ENCODE peak calls at places on chromosomes 7 and 10, in nine cellular contexts. W is breast epithelium, M is cardiac muscle cell, I is bronchial epithelial cell, U is cardiac fibroblast, R is A549, L is upper lobe of right lung, K is AG09309, P is mucosa of descending colon. C is an unnamed sample.

GRCh38 chr7:25846722-25847121 is 305.3 kb upstream of the NFE2L3 start:
- DNase-seq in W (no peak), M (peak), I (no peak), U (peak), R (no peak), L (no peak), K (no peak), P (peak), C (no peak)

GRCh38 chr10:70809726-70810125 is 6.0 kb upstream of the SGPL1 start:
- DNase-seq in W (no peak), M (no peak), I (no peak), U (no peak), R (no peak), L (no peak), K (no peak), P (no peak), C (no peak)

GRCh38 chr7:104040666-104041065 is 51.2 kb upstream of the RELN start:
- DNase-seq in W (no peak), M (no peak), I (no peak), U (no peak), R (no peak), L (no peak), K (no peak), P (no peak), C (no peak)

GRCh38 chr7:4168556-4168955 is 513.5 kb upstream of the FOXK1 start:
- DNase-seq in W (no peak), M (no peak), I (no peak), U (no peak), R (no peak), L (no peak), K (no peak), P (no peak), C (no peak)

GRCh38 chr10:23051855-23052309 is 43.5 kb upstream of the MSRB2 start:
- DNase-seq in W (no peak), M (no peak), I (peak), U (no peak), R (no peak), L (no peak), K (no peak), P (no peak), C (no peak)

GRCh38 chr10:120492366-120492765 is 35.3 kb downstream of the PLPP4 start:
- DNase-seq in W (no peak), M (no peak), I (no peak), U (no peak), R (no peak), L (no peak), K (no peak), P (no peak), C (no peak)

GRCh38 chr10:104043185-104043830 is 42.4 kb downstream of the COL17A1 start:
- DNase-seq in W (no peak), M (no peak), I (no peak), U (no peak), R (no peak), L (no peak), K (no peak), P (no peak), C (no peak)

GRCh38 chr7:122520961-122521555 is 177.9 kb downstream of the RNF133 start:
- DNase-seq in W (no peak), M (no peak), I (no peak), U (no peak), R (no peak), L (no peak), K (no peak), P (no peak), C (no peak)

GRCh38 chr7:94632338-94633024 is 23.5 kb downstream of the SGCE start:
- DNase-seq in W (no peak), M (peak), I (peak), U (peak), R (no peak), L (no peak), K (peak), P (no peak), C (peak)

GRCh38 chr7:92313055-92313454 is 67.3 kb downstream of the ANKIB1 start:
- DNase-seq in W (no peak), M (no peak), I (no peak), U (no peak), R (no peak), L (no peak), K (no peak), P (no peak), C (no peak)

GRCh38 chr10:132065491-132066105 is at the start of gene JAKMIP3:
- DNase-seq in W (no peak), M (peak), I (peak), U (peak), R (peak), L (peak), K (peak), P (no peak), C (peak)

GRCh38 chr7:69790915-69791473 is 192.7 kb downstream of the AUTS2 start:
- DNase-seq in W (no peak), M (no peak), I (no peak), U (no peak), R (no peak), L (no peak), K (no peak), P (no peak), C (no peak)

GRCh38 chr7:2141656-2142055 is 91.1 kb downstream of the MAD1L1 start:
- DNase-seq in W (no peak), M (no peak), I (no peak), U (no peak), R (no peak), L (no peak), K (no peak), P (no peak), C (no peak)

GRCh38 chr7:17298102-17298839 is at the start of gene AHR:
- DNase-seq in W (peak), M (peak), I (peak), U (peak), R (peak), L (peak), K (peak), P (peak), C (peak)

GRCh38 chr10:44882146-44882720 is 28.9 kb upstream of the TMEM72 start:
- DNase-seq in W (no peak), M (no peak), I (no peak), U (no peak), R (no peak), L (no peak), K (no peak), P (no peak), C (no peak)

GRCh38 chr7:51198654-51199053 is 118.0 kb downstream of the COBL start:
- DNase-seq in W (no peak), M (no peak), I (no peak), U (no peak), R (no peak), L (no peak), K (no peak), P (no peak), C (no peak)

GRCh38 chr7:78279035-78279434 is 480.5 kb downstream of the PHTF2 start:
- DNase-seq in W (no peak), M (peak), I (peak), U (peak), R (no peak), L (no peak), K (no peak), P (no peak), C (peak)

GRCh38 chr10:104045151-104046089 is 40.3 kb downstream of the COL17A1 start:
- DNase-seq in W (no peak), M (peak), I (no peak), U (peak), R (peak), L (no peak), K (peak), P (no peak), C (no peak)

GRCh38 chr10:34187201-34187600 is 627.9 kb downstream of the PARD3 start:
- DNase-seq in W (no peak), M (peak), I (no peak), U (peak), R (no peak), L (no peak), K (no peak), P (no peak), C (peak)

GRCh38 chr10:97456034-97456685 is 10.2 kb downstream of the ZDHHC16 start:
- DNase-seq in W (no peak), M (no peak), I (no peak), U (no peak), R (no peak), L (no peak), K (no peak), P (no peak), C (no peak)

GRCh38 chr7:7895754-7896153 is 72.8 kb upstream of the GLCCI1 start:
- DNase-seq in W (no peak), M (no peak), I (no peak), U (no peak), R (no peak), L (no peak), K (no peak), P (no peak), C (no peak)

GRCh38 chr7:98771519-98772241 is 98.1 kb downstream of the TMEM130 start:
- DNase-seq in W (no peak), M (peak), I (peak), U (peak), R (no peak), L (no peak), K (peak), P (peak), C (peak)
- H3K4me3 ChIP-seq in W (no peak), M (no peak), I (no peak), U (no peak), R (no peak), L (no peak), K (no peak), P (no peak), C (no peak)

DNA sequence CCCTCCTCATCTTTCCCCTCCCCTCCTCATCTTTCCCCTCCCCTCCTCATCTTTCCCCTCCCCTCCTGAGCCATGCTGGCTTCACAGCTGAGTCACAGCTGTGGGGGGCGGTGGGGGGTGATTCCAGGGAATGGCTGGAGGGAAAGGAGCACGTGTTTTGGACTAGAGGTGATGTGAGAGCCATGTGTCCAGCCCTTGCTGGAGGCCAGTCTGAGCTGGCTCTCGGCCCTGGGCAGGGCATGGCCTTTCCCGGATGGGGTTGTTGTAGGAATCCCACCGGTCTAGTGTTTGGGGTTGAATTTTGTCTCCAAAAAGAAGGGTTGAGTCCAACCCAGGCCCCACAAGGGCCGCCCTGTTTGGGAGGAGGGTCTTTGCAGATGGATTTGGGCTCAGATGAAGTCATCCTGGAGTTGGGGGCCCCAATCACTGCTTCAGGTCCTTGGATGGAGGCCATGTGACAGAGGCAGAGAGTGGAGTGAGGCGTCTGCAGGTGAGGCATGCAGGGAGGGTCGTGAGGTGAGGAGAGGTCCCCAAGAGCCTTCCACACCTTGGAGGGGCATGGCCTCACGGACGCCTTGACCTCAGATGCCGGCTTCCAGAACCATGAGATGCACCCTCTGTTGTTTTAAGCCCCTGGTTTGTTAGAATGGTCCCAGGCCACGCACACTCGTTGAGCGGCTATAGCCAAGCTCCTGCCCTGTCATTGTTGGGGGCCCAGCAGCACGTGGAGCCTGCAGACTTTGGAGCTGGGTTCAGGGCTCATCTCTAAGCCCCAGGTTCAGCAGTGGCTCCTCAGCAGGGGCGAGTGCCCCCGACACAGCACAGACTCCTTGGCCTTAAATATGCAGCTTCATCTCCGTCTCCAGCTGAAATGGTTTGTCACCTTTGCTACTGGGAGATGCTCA is 101.6 kb downstream of the DNAJB6 start:
- DNase-seq in W (peak), M (no peak), I (no peak), U (no peak), R (no peak), L (peak), K (no peak), P (no peak), C (no peak)
- H3K4me3 ChIP-seq in W (no peak), M (no peak), I (no peak), U (no peak), R (no peak), L (no peak), K (no peak), P (no peak), C (no peak)

GRCh38 chr10:130171196-130171595 is 35.0 kb downstream of the GLRX3 start:
- DNase-seq in W (no peak), M (no peak), I (no peak), U (no peak), R (no peak), L (no peak), K (no peak), P (no peak), C (no peak)
- H3K4me3 ChIP-seq in W (no peak), M (no peak), I (no peak), U (no peak), R (no peak), L (no peak), K (no peak), P (no peak), C (no peak)

GRCh38 chr7:116215550-116215949 is 5.2 kb downstream of the TES start:
- DNase-seq in W (no peak), M (no peak), I (no peak), U (no peak), R (no peak), L (no peak), K (no peak), P (no peak), C (no peak)

GRCh38 chr7:116211913-116212596 is 1.7 kb downstream of the TES start:
- DNase-seq in W (no peak), M (peak), I (peak), U (no peak), R (no peak), L (no peak), K (no peak), P (no peak), C (no peak)

GRCh38 chr7:116214921-116215320 is 4.6 kb downstream of the TES start:
- DNase-seq in W (no peak), M (no peak), I (no peak), U (no peak), R (no peak), L (no peak), K (no peak), P (no peak), C (no peak)

GRCh38 chr7:116212859-116213258 is 2.5 kb downstream of the TES start:
- DNase-seq in W (no peak), M (peak), I (no peak), U (peak), R (no peak), L (no peak), K (no peak), P (no peak), C (no peak)

DNA sequence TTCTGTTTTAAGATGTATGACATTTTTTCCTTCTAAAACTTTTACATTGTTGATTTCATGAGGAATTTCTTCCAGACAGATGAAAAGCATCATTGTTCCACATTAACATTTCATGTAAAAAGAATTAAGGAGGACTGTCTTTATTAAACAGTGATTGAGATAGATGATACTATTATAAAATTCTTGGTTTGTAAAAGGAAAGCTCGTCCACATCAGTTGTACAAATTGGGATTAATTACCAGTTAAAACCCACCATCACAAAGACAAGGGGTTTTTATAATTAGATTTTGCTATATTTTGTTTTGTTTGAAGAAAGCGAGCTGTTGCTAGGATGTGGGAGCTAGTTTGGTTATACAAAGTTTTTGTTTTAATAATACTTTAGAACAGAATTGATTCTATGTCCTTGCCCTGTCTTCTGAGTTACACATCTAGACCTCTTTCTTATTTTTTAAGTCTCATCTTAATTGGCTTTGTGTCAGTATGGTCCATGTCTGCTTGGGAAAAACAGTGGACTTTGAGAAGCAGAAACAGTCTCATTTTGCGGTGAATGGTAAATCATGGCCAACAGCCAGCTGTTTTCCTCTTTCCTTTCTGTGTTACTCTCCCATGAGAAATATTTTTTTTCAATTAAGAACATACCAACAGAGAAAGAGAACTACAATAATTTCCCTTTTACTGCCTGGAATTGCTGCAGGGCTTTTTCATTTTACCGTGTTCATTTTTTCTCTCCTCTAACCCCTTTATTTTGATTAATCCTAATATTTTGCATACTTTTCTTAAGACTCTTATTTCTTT is 3.2 kb downstream of the TES start:
- DNase-seq in W (no peak), M (peak), I (no peak), U (peak), R (no peak), L (no peak), K (no peak), P (no peak), C (no peak)
- H3K4me3 ChIP-seq in W (peak), M (no peak), I (no peak), U (peak), R (no peak), L (peak), K (no peak), P (no peak), C (no peak)

GRCh38 chr10:117166420-117167345 is 28.6 kb upstream of the VAX1 start:
- DNase-seq in W (no peak), M (no peak), I (peak), U (no peak), R (no peak), L (no peak), K (no peak), P (no peak), C (no peak)

GRCh38 chr10:117163954-117164292 is 25.9 kb upstream of the VAX1 start:
- DNase-seq in W (no peak), M (no peak), I (no peak), U (no peak), R (no peak), L (no peak), K (no peak), P (no peak), C (no peak)

GRCh38 chr10:117167346-117168134 is 29.5 kb upstream of the VAX1 start:
- DNase-seq in W (no peak), M (no peak), I (no peak), U (no peak), R (no peak), L (no peak), K (no peak), P (no peak), C (no peak)

GRCh38 chr10:117164878-117165556 is 26.9 kb upstream of the VAX1 start:
- DNase-seq in W (no peak), M (no peak), I (no peak), U (no peak), R (no peak), L (no peak), K (no peak), P (no peak), C (no peak)

GRCh38 chr10:117165557-117166419 is 27.7 kb upstream of the VAX1 start:
- DNase-seq in W (no peak), M (peak), I (no peak), U (peak), R (peak), L (peak), K (no peak), P (peak), C (no peak)
- H3K4me3 ChIP-seq in W (peak), M (no peak), I (no peak), U (no peak), R (peak), L (peak), K (peak), P (no peak), C (no peak)

GRCh38 chr7:15018981-15019380 is 116.4 kb upstream of the DGKB start:
- DNase-seq in W (no peak), M (no peak), I (no peak), U (no peak), R (no peak), L (no peak), K (no peak), P (no peak), C (no peak)

GRCh38 chr7:15015545-15016314 is 113.2 kb upstream of the DGKB start:
- DNase-seq in W (no peak), M (peak), I (peak), U (peak), R (peak), L (no peak), K (peak), P (peak), C (no peak)

GRCh38 chr7:15016315-15016667 is 113.7 kb upstream of the DGKB start:
- DNase-seq in W (no peak), M (no peak), I (no peak), U (no peak), R (no peak), L (no peak), K (no peak), P (no peak), C (no peak)

GRCh38 chr7:15012135-15012534 is 109.6 kb upstream of the DGKB start:
- DNase-seq in W (no peak), M (no peak), I (no peak), U (no peak), R (no peak), L (no peak), K (no peak), P (no peak), C (no peak)

DNA sequence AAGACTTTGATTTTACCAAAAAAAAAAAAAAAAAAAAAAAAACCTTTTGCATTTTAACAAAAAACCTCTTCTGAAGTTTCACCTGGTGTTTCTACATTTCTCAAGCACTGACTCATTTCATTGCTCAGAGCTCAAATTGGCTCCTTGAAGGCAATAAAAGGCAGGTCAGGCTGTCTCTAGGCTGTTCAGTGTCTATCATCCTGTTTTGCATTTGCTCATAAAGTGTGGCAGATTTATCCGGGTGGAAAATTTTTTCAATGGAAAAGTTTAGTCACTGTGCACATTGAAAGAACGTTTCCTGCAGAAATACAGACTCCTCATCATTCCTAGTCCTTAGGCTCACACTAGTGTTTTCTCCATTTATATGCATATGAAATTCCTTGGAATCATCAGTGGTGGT is 114.2 kb upstream of the DGKB start:
- DNase-seq in W (no peak), M (no peak), I (peak), U (no peak), R (no peak), L (no peak), K (no peak), P (no peak), C (no peak)
- H3K4me3 ChIP-seq in W (no peak), M (no peak), I (no peak), U (no peak), R (no peak), L (no peak), K (no peak), P (no peak), C (no peak)

GRCh38 chr10:112949128-112949823 is 771 bp upstream of the TCF7L2 start:
- DNase-seq in W (no peak), M (no peak), I (no peak), U (no peak), R (no peak), L (no peak), K (no peak), P (no peak), C (no peak)
- H3K4me3 ChIP-seq in W (peak), M (peak), I (peak), U (peak), R (peak), L (peak), K (peak), P (no peak), C (peak)

DNA sequence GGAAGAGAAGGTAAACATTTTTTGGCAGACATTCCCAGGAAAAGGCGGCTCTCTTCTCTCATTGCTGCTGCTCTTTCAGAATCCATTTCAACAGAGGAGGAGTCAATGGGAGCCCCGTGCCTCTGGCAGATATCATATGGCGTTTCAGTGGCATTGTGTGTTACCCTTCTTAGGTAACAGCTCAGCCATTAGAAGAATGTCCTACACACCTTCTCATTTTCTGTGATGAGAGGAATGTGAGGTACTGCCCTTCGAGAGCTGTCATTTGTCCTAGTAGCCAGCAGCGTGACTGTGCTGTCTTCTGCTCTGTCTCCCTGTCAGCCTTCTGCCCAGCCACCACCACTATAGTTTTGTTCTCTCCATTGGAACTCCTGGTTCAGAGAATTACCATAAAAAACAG is 102.4 kb downstream of the EGFR start:
- DNase-seq in W (no peak), M (no peak), I (no peak), U (no peak), R (no peak), L (no peak), K (no peak), P (no peak), C (no peak)
- H3K4me3 ChIP-seq in W (no peak), M (no peak), I (no peak), U (no peak), R (no peak), L (no peak), K (no peak), P (no peak), C (no peak)

C was measured in BJ.